ENCODE peak calls at places on chromosomes 3 and 15, in ten cellular contexts. One of them, this sample, is unnamed.

GRCh38 chr3:181613813-181614212 is 97.9 kb upstream of the SOX2 start:
- DNase-seq in immature natural killer cell: no peak
- DNase-seq in type B pancreatic cell: no peak
- DNase-seq in iPS DF 19.7: no peak
- DNase-seq in mucosa of gallbladder: no peak
- DNase-seq in CD8-positive, alpha-beta T cell: no peak
- DNase-seq in renal cortical epithelial cell: no peak
- DNase-seq in kidney epithelial cell: no peak
- DNase-seq in activated gamma-delta T cell treated with Interleukin-2 at 50 U/mL for 16 hours: no peak
- DNase-seq in amygdala: no peak
- DNase-seq in this sample: no peak

GRCh38 chr3:142035308-142035922 is 113.9 kb downstream of the TFDP2 start:
- DNase-seq in immature natural killer cell: no peak
- DNase-seq in type B pancreatic cell: no peak
- DNase-seq in iPS DF 19.7: no peak
- DNase-seq in mucosa of gallbladder: no peak
- DNase-seq in CD8-positive, alpha-beta T cell: no peak
- DNase-seq in renal cortical epithelial cell: no peak
- DNase-seq in kidney epithelial cell: no peak
- DNase-seq in activated gamma-delta T cell treated with Interleukin-2 at 50 U/mL for 16 hours: no peak
- DNase-seq in amygdala: no peak
- DNase-seq in this sample: no peak

GRCh38 chr15:43776101-43776717 is 557 bp downstream of the ELL3 start:
- DNase-seq in immature natural killer cell: no peak
- DNase-seq in type B pancreatic cell: no peak
- DNase-seq in iPS DF 19.7: no peak
- DNase-seq in mucosa of gallbladder: peak
- DNase-seq in CD8-positive, alpha-beta T cell: no peak
- DNase-seq in renal cortical epithelial cell: no peak
- DNase-seq in kidney epithelial cell: no peak
- DNase-seq in activated gamma-delta T cell treated with Interleukin-2 at 50 U/mL for 16 hours: no peak
- DNase-seq in amygdala: no peak
- DNase-seq in this sample: peak

GRCh38 chr3:98985406-98985805 is 83.9 kb upstream of the DCBLD2 start:
- DNase-seq in immature natural killer cell: no peak
- DNase-seq in type B pancreatic cell: no peak
- DNase-seq in iPS DF 19.7: no peak
- DNase-seq in mucosa of gallbladder: no peak
- DNase-seq in CD8-positive, alpha-beta T cell: no peak
- DNase-seq in renal cortical epithelial cell: peak
- DNase-seq in kidney epithelial cell: no peak
- DNase-seq in activated gamma-delta T cell treated with Interleukin-2 at 50 U/mL for 16 hours: no peak
- DNase-seq in amygdala: no peak
- DNase-seq in this sample: no peak

GRCh38 chr15:91338763-91339162 is 238.7 kb downstream of the SV2B start:
- DNase-seq in immature natural killer cell: no peak
- DNase-seq in type B pancreatic cell: no peak
- DNase-seq in iPS DF 19.7: peak
- DNase-seq in mucosa of gallbladder: peak
- DNase-seq in CD8-positive, alpha-beta T cell: no peak
- DNase-seq in renal cortical epithelial cell: peak
- DNase-seq in kidney epithelial cell: peak
- DNase-seq in activated gamma-delta T cell treated with Interleukin-2 at 50 U/mL for 16 hours: no peak
- DNase-seq in amygdala: no peak
- DNase-seq in this sample: no peak

GRCh38 chr3:171614318-171614967 is 154.2 kb upstream of the TNIK start:
- DNase-seq in immature natural killer cell: no peak
- DNase-seq in type B pancreatic cell: no peak
- DNase-seq in iPS DF 19.7: peak
- DNase-seq in mucosa of gallbladder: no peak
- DNase-seq in CD8-positive, alpha-beta T cell: no peak
- DNase-seq in renal cortical epithelial cell: peak
- DNase-seq in kidney epithelial cell: no peak
- DNase-seq in activated gamma-delta T cell treated with Interleukin-2 at 50 U/mL for 16 hours: no peak
- DNase-seq in amygdala: no peak
- DNase-seq in this sample: peak

GRCh38 chr3:111173906-111174305 is 102.3 kb downstream of the NECTIN3 start:
- DNase-seq in immature natural killer cell: no peak
- DNase-seq in type B pancreatic cell: no peak
- DNase-seq in iPS DF 19.7: no peak
- DNase-seq in mucosa of gallbladder: no peak
- DNase-seq in CD8-positive, alpha-beta T cell: no peak
- DNase-seq in renal cortical epithelial cell: no peak
- DNase-seq in kidney epithelial cell: no peak
- DNase-seq in activated gamma-delta T cell treated with Interleukin-2 at 50 U/mL for 16 hours: no peak
- DNase-seq in amygdala: no peak
- DNase-seq in this sample: no peak

GRCh38 chr3:62670351-62670750 is 204.9 kb downstream of the CADPS start:
- DNase-seq in immature natural killer cell: no peak
- DNase-seq in type B pancreatic cell: no peak
- DNase-seq in iPS DF 19.7: no peak
- DNase-seq in mucosa of gallbladder: no peak
- DNase-seq in CD8-positive, alpha-beta T cell: no peak
- DNase-seq in renal cortical epithelial cell: no peak
- DNase-seq in kidney epithelial cell: no peak
- DNase-seq in activated gamma-delta T cell treated with Interleukin-2 at 50 U/mL for 16 hours: no peak
- DNase-seq in amygdala: no peak
- DNase-seq in this sample: no peak

GRCh38 chr3:63064216-63064755 is 189.1 kb upstream of the CADPS start:
- DNase-seq in immature natural killer cell: no peak
- DNase-seq in type B pancreatic cell: no peak
- DNase-seq in iPS DF 19.7: no peak
- DNase-seq in mucosa of gallbladder: no peak
- DNase-seq in CD8-positive, alpha-beta T cell: no peak
- DNase-seq in renal cortical epithelial cell: peak
- DNase-seq in kidney epithelial cell: no peak
- DNase-seq in activated gamma-delta T cell treated with Interleukin-2 at 50 U/mL for 16 hours: no peak
- DNase-seq in amygdala: no peak
- DNase-seq in this sample: no peak

GRCh38 chr3:65575376-65575840 is 463.3 kb downstream of the MAGI1 start:
- DNase-seq in immature natural killer cell: no peak
- DNase-seq in type B pancreatic cell: no peak
- DNase-seq in iPS DF 19.7: no peak
- DNase-seq in mucosa of gallbladder: no peak
- DNase-seq in CD8-positive, alpha-beta T cell: no peak
- DNase-seq in renal cortical epithelial cell: peak
- DNase-seq in kidney epithelial cell: peak
- DNase-seq in activated gamma-delta T cell treated with Interleukin-2 at 50 U/mL for 16 hours: no peak
- DNase-seq in amygdala: no peak
- DNase-seq in this sample: no peak

GRCh38 chr3:195546130-195546560 is 3.0 kb upstream of the PPP1R2 start:
- DNase-seq in immature natural killer cell: no peak
- DNase-seq in type B pancreatic cell: no peak
- DNase-seq in iPS DF 19.7: no peak
- DNase-seq in mucosa of gallbladder: peak
- DNase-seq in CD8-positive, alpha-beta T cell: no peak
- DNase-seq in renal cortical epithelial cell: peak
- DNase-seq in kidney epithelial cell: peak
- DNase-seq in activated gamma-delta T cell treated with Interleukin-2 at 50 U/mL for 16 hours: no peak
- DNase-seq in amygdala: no peak
- DNase-seq in this sample: no peak

GRCh38 chr3:79167651-79168416 is 600.0 kb downstream of the ROBO1 start:
- DNase-seq in immature natural killer cell: no peak
- DNase-seq in type B pancreatic cell: no peak
- DNase-seq in iPS DF 19.7: no peak
- DNase-seq in mucosa of gallbladder: peak
- DNase-seq in CD8-positive, alpha-beta T cell: no peak
- DNase-seq in renal cortical epithelial cell: no peak
- DNase-seq in kidney epithelial cell: peak
- DNase-seq in activated gamma-delta T cell treated with Interleukin-2 at 50 U/mL for 16 hours: no peak
- DNase-seq in amygdala: no peak
- DNase-seq in this sample: no peak

GRCh38 chr3:65732060-65732933 is 306.4 kb downstream of the MAGI1 start:
- DNase-seq in immature natural killer cell: no peak
- DNase-seq in type B pancreatic cell: no peak
- DNase-seq in iPS DF 19.7: no peak
- DNase-seq in mucosa of gallbladder: peak
- DNase-seq in CD8-positive, alpha-beta T cell: no peak
- DNase-seq in renal cortical epithelial cell: peak
- DNase-seq in kidney epithelial cell: peak
- DNase-seq in activated gamma-delta T cell treated with Interleukin-2 at 50 U/mL for 16 hours: no peak
- DNase-seq in amygdala: no peak
- DNase-seq in this sample: peak

GRCh38 chr3:71831599-71831998 is 46.7 kb upstream of the PROK2 start:
- DNase-seq in immature natural killer cell: no peak
- DNase-seq in type B pancreatic cell: no peak
- DNase-seq in iPS DF 19.7: no peak
- DNase-seq in mucosa of gallbladder: no peak
- DNase-seq in CD8-positive, alpha-beta T cell: no peak
- DNase-seq in renal cortical epithelial cell: no peak
- DNase-seq in kidney epithelial cell: no peak
- DNase-seq in activated gamma-delta T cell treated with Interleukin-2 at 50 U/mL for 16 hours: no peak
- DNase-seq in amygdala: no peak
- DNase-seq in this sample: no peak

GRCh38 chr3:24521306-24522154 is 26.9 kb upstream of the THRB start:
- DNase-seq in immature natural killer cell: peak
- DNase-seq in type B pancreatic cell: peak
- DNase-seq in iPS DF 19.7: no peak
- DNase-seq in mucosa of gallbladder: peak
- DNase-seq in CD8-positive, alpha-beta T cell: no peak
- DNase-seq in renal cortical epithelial cell: no peak
- DNase-seq in kidney epithelial cell: no peak
- DNase-seq in activated gamma-delta T cell treated with Interleukin-2 at 50 U/mL for 16 hours: peak
- DNase-seq in amygdala: no peak
- DNase-seq in this sample: peak

GRCh38 chr3:38960953-38961622 is 90.7 kb downstream of the SCN11A start:
- DNase-seq in immature natural killer cell: no peak
- DNase-seq in type B pancreatic cell: no peak
- DNase-seq in iPS DF 19.7: peak
- DNase-seq in mucosa of gallbladder: peak
- DNase-seq in CD8-positive, alpha-beta T cell: no peak
- DNase-seq in renal cortical epithelial cell: peak
- DNase-seq in kidney epithelial cell: no peak
- DNase-seq in activated gamma-delta T cell treated with Interleukin-2 at 50 U/mL for 16 hours: no peak
- DNase-seq in amygdala: no peak
- DNase-seq in this sample: peak

GRCh38 chr15:59436774-59437472 is 1.1 kb upstream of the FAM81A start:
- DNase-seq in immature natural killer cell: no peak
- DNase-seq in type B pancreatic cell: no peak
- DNase-seq in iPS DF 19.7: no peak
- DNase-seq in mucosa of gallbladder: no peak
- DNase-seq in CD8-positive, alpha-beta T cell: no peak
- DNase-seq in renal cortical epithelial cell: no peak
- DNase-seq in kidney epithelial cell: no peak
- DNase-seq in activated gamma-delta T cell treated with Interleukin-2 at 50 U/mL for 16 hours: no peak
- DNase-seq in amygdala: no peak
- DNase-seq in this sample: no peak

GRCh38 chr15:95559875-95560394 is 770.6 kb upstream of the NR2F2 start:
- DNase-seq in immature natural killer cell: no peak
- DNase-seq in type B pancreatic cell: no peak
- DNase-seq in iPS DF 19.7: no peak
- DNase-seq in mucosa of gallbladder: no peak
- DNase-seq in CD8-positive, alpha-beta T cell: no peak
- DNase-seq in renal cortical epithelial cell: peak
- DNase-seq in kidney epithelial cell: peak
- DNase-seq in activated gamma-delta T cell treated with Interleukin-2 at 50 U/mL for 16 hours: no peak
- DNase-seq in amygdala: no peak
- DNase-seq in this sample: no peak

GRCh38 chr3:140850210-140850955 is 91.3 kb upstream of the SLC25A36 start:
- DNase-seq in immature natural killer cell: no peak
- DNase-seq in type B pancreatic cell: no peak
- DNase-seq in iPS DF 19.7: no peak
- DNase-seq in mucosa of gallbladder: no peak
- DNase-seq in CD8-positive, alpha-beta T cell: no peak
- DNase-seq in renal cortical epithelial cell: peak
- DNase-seq in kidney epithelial cell: peak
- DNase-seq in activated gamma-delta T cell treated with Interleukin-2 at 50 U/mL for 16 hours: no peak
- DNase-seq in amygdala: no peak
- DNase-seq in this sample: no peak

GRCh38 chr3:88712552-88712951 is 394.9 kb upstream of the EPHA3 start:
- DNase-seq in immature natural killer cell: no peak
- DNase-seq in type B pancreatic cell: no peak
- DNase-seq in iPS DF 19.7: no peak
- DNase-seq in mucosa of gallbladder: no peak
- DNase-seq in CD8-positive, alpha-beta T cell: no peak
- DNase-seq in renal cortical epithelial cell: no peak
- DNase-seq in kidney epithelial cell: no peak
- DNase-seq in activated gamma-delta T cell treated with Interleukin-2 at 50 U/mL for 16 hours: no peak
- DNase-seq in amygdala: no peak
- DNase-seq in this sample: no peak

GRCh38 chr3:172601066-172601832 is 78.0 kb upstream of the TNFSF10 start:
- DNase-seq in immature natural killer cell: no peak
- DNase-seq in type B pancreatic cell: no peak
- DNase-seq in iPS DF 19.7: no peak
- DNase-seq in mucosa of gallbladder: peak
- DNase-seq in CD8-positive, alpha-beta T cell: no peak
- DNase-seq in renal cortical epithelial cell: peak
- DNase-seq in kidney epithelial cell: no peak
- DNase-seq in activated gamma-delta T cell treated with Interleukin-2 at 50 U/mL for 16 hours: no peak
- DNase-seq in amygdala: no peak
- DNase-seq in this sample: no peak

GRCh38 chr15:71747128-71748083 is 62.9 kb upstream of the NR2E3 start:
- DNase-seq in immature natural killer cell: no peak
- DNase-seq in type B pancreatic cell: no peak
- DNase-seq in iPS DF 19.7: no peak
- DNase-seq in mucosa of gallbladder: no peak
- DNase-seq in CD8-positive, alpha-beta T cell: no peak
- DNase-seq in renal cortical epithelial cell: peak
- DNase-seq in kidney epithelial cell: peak
- DNase-seq in activated gamma-delta T cell treated with Interleukin-2 at 50 U/mL for 16 hours: no peak
- DNase-seq in amygdala: no peak
- DNase-seq in this sample: no peak

GRCh38 chr3:111506435-111506834 is 35.6 kb upstream of the CD96 start:
- DNase-seq in immature natural killer cell: no peak
- DNase-seq in type B pancreatic cell: no peak
- DNase-seq in iPS DF 19.7: no peak
- DNase-seq in mucosa of gallbladder: no peak
- DNase-seq in CD8-positive, alpha-beta T cell: no peak
- DNase-seq in renal cortical epithelial cell: no peak
- DNase-seq in kidney epithelial cell: no peak
- DNase-seq in activated gamma-delta T cell treated with Interleukin-2 at 50 U/mL for 16 hours: no peak
- DNase-seq in amygdala: no peak
- DNase-seq in this sample: no peak

GRCh38 chr15:38854506-38854905 is 289.9 kb upstream of the RASGRP1 start:
- DNase-seq in immature natural killer cell: no peak
- DNase-seq in type B pancreatic cell: no peak
- DNase-seq in iPS DF 19.7: no peak
- DNase-seq in mucosa of gallbladder: no peak
- DNase-seq in CD8-positive, alpha-beta T cell: no peak
- DNase-seq in renal cortical epithelial cell: peak
- DNase-seq in kidney epithelial cell: no peak
- DNase-seq in activated gamma-delta T cell treated with Interleukin-2 at 50 U/mL for 16 hours: no peak
- DNase-seq in amygdala: no peak
- DNase-seq in this sample: no peak

This sample was measured in testis.